ENCODE peak calls at places on chromosome 1, in six cellular contexts. One of them, this sample, is unnamed.

GRCh38 chr1:200525167-200526123 is 95.1 kb downstream of the KIF14 start:
- DNase-seq in stimulated activated CD4-positive, alpha-beta T cell treated with anti-CD3 and anti-CD28 coated beads, Interleukin-12 subunit alpha, Interleukin-12 subunit beta, amount 100 ng/mL, for 24 hours: no peak
- DNase-seq in testis: no peak
- DNase-seq in HCEC 1CT: no peak
- DNase-seq in HS-5: no peak
- DNase-seq in stimulated activated naive B cell treated with anti-CD40 and anti-IgM and Interleukin-4, amounts not matched to agents 10 μg/mL and 1 μg/mL and 100 μg/mL, for 72 hours: no peak
- DNase-seq in this sample: no peak

GRCh38 chr1:9271268-9271667 is 21.4 kb upstream of the SPSB1 start:
- DNase-seq in stimulated activated naive B cell treated with anti-CD40 and anti-IgM and Interleukin-4, amounts not matched to agents 10 μg/mL and 1 μg/mL and 100 μg/mL, for 72 hours: no peak
- DNase-seq in testis: no peak
- DNase-seq in stimulated activated CD4-positive, alpha-beta T cell treated with anti-CD3 and anti-CD28 coated beads, Interleukin-12 subunit alpha, Interleukin-12 subunit beta, amount 100 ng/mL, for 24 hours: no peak
- DNase-seq in HS-5: no peak
- DNase-seq in HCEC 1CT: no peak
- DNase-seq in this sample: no peak

GRCh38 chr1:32754282-32755097 is 51.9 kb upstream of the SYNC start:
- DNase-seq in stimulated activated naive B cell treated with anti-CD40 and anti-IgM and Interleukin-4, amounts not matched to agents 10 μg/mL and 1 μg/mL and 100 μg/mL, for 72 hours: peak; percentile 46
- DNase-seq in stimulated activated CD4-positive, alpha-beta T cell treated with anti-CD3 and anti-CD28 coated beads, Interleukin-12 subunit alpha, Interleukin-12 subunit beta, amount 100 ng/mL, for 24 hours: no peak
- DNase-seq in testis: peak; percentile 52
- DNase-seq in HCEC 1CT: no peak
- DNase-seq in HS-5: no peak
- DNase-seq in this sample: no peak

GRCh38 chr1:61742620-61743431 is 546 bp downstream of the PATJ start:
- DNase-seq in HCEC 1CT: peak; percentile 13
- DNase-seq in HS-5: no peak
- DNase-seq in stimulated activated naive B cell treated with anti-CD40 and anti-IgM and Interleukin-4, amounts not matched to agents 10 μg/mL and 1 μg/mL and 100 μg/mL, for 72 hours: no peak
- DNase-seq in testis: peak; percentile 44
- DNase-seq in stimulated activated CD4-positive, alpha-beta T cell treated with anti-CD3 and anti-CD28 coated beads, Interleukin-12 subunit alpha, Interleukin-12 subunit beta, amount 100 ng/mL, for 24 hours: no peak
- DNase-seq in this sample: no peak

GRCh38 chr1:183734600-183735036 is 70.3 kb upstream of the RGL1 start:
- DNase-seq in HS-5: no peak
- DNase-seq in HCEC 1CT: peak; percentile 54
- DNase-seq in testis: peak; percentile 77
- DNase-seq in stimulated activated CD4-positive, alpha-beta T cell treated with anti-CD3 and anti-CD28 coated beads, Interleukin-12 subunit alpha, Interleukin-12 subunit beta, amount 100 ng/mL, for 24 hours: no peak
- DNase-seq in stimulated activated naive B cell treated with anti-CD40 and anti-IgM and Interleukin-4, amounts not matched to agents 10 μg/mL and 1 μg/mL and 100 μg/mL, for 72 hours: no peak
- DNase-seq in this sample: no peak

GRCh38 chr1:204885790-204886189 is 15.1 kb downstream of the NFASC start:
- DNase-seq in HCEC 1CT: peak; percentile 15
- DNase-seq in stimulated activated naive B cell treated with anti-CD40 and anti-IgM and Interleukin-4, amounts not matched to agents 10 μg/mL and 1 μg/mL and 100 μg/mL, for 72 hours: no peak
- DNase-seq in HS-5: no peak
- DNase-seq in stimulated activated CD4-positive, alpha-beta T cell treated with anti-CD3 and anti-CD28 coated beads, Interleukin-12 subunit alpha, Interleukin-12 subunit beta, amount 100 ng/mL, for 24 hours: no peak
- DNase-seq in testis: no peak
- DNase-seq in this sample: no peak

GRCh38 chr1:54859687-54860391 is 27.2 kb downstream of the DHCR24 start:
- DNase-seq in stimulated activated naive B cell treated with anti-CD40 and anti-IgM and Interleukin-4, amounts not matched to agents 10 μg/mL and 1 μg/mL and 100 μg/mL, for 72 hours: no peak
- DNase-seq in HCEC 1CT: no peak
- DNase-seq in testis: no peak
- DNase-seq in HS-5: no peak
- DNase-seq in stimulated activated CD4-positive, alpha-beta T cell treated with anti-CD3 and anti-CD28 coated beads, Interleukin-12 subunit alpha, Interleukin-12 subunit beta, amount 100 ng/mL, for 24 hours: no peak
- DNase-seq in this sample: no peak

GRCh38 chr1:156284112-156284511 is at the start of gene TMEM79:
- DNase-seq in testis: no peak
- DNase-seq in HS-5: no peak
- DNase-seq in stimulated activated CD4-positive, alpha-beta T cell treated with anti-CD3 and anti-CD28 coated beads, Interleukin-12 subunit alpha, Interleukin-12 subunit beta, amount 100 ng/mL, for 24 hours: no peak
- DNase-seq in stimulated activated naive B cell treated with anti-CD40 and anti-IgM and Interleukin-4, amounts not matched to agents 10 μg/mL and 1 μg/mL and 100 μg/mL, for 72 hours: no peak
- DNase-seq in HCEC 1CT: no peak
- DNase-seq in this sample: no peak

GRCh38 chr1:209659909-209660308 is 7.7 kb upstream of the LAMB3 start:
- DNase-seq in stimulated activated naive B cell treated with anti-CD40 and anti-IgM and Interleukin-4, amounts not matched to agents 10 μg/mL and 1 μg/mL and 100 μg/mL, for 72 hours: no peak
- DNase-seq in stimulated activated CD4-positive, alpha-beta T cell treated with anti-CD3 and anti-CD28 coated beads, Interleukin-12 subunit alpha, Interleukin-12 subunit beta, amount 100 ng/mL, for 24 hours: no peak
- DNase-seq in HCEC 1CT: peak; percentile 66
- DNase-seq in testis: no peak
- DNase-seq in HS-5: no peak
- DNase-seq in this sample: no peak

GRCh38 chr1:244955661-244956060 is 91.3 kb upstream of the HNRNPU start:
- DNase-seq in testis: no peak
- DNase-seq in HCEC 1CT: no peak
- DNase-seq in HS-5: no peak
- DNase-seq in stimulated activated CD4-positive, alpha-beta T cell treated with anti-CD3 and anti-CD28 coated beads, Interleukin-12 subunit alpha, Interleukin-12 subunit beta, amount 100 ng/mL, for 24 hours: no peak
- DNase-seq in stimulated activated naive B cell treated with anti-CD40 and anti-IgM and Interleukin-4, amounts not matched to agents 10 μg/mL and 1 μg/mL and 100 μg/mL, for 72 hours: no peak
- DNase-seq in this sample: no peak

GRCh38 chr1:175191654-175192053 is 922 bp downstream of the KIAA0040 start:
- DNase-seq in stimulated activated CD4-positive, alpha-beta T cell treated with anti-CD3 and anti-CD28 coated beads, Interleukin-12 subunit alpha, Interleukin-12 subunit beta, amount 100 ng/mL, for 24 hours: no peak
- DNase-seq in HS-5: no peak
- DNase-seq in stimulated activated naive B cell treated with anti-CD40 and anti-IgM and Interleukin-4, amounts not matched to agents 10 μg/mL and 1 μg/mL and 100 μg/mL, for 72 hours: no peak
- DNase-seq in testis: no peak
- DNase-seq in HCEC 1CT: no peak
- DNase-seq in this sample: no peak

GRCh38 chr1:220182656-220183055 is 88.7 kb downstream of the IARS2 start:
- DNase-seq in testis: no peak
- DNase-seq in stimulated activated naive B cell treated with anti-CD40 and anti-IgM and Interleukin-4, amounts not matched to agents 10 μg/mL and 1 μg/mL and 100 μg/mL, for 72 hours: no peak
- DNase-seq in stimulated activated CD4-positive, alpha-beta T cell treated with anti-CD3 and anti-CD28 coated beads, Interleukin-12 subunit alpha, Interleukin-12 subunit beta, amount 100 ng/mL, for 24 hours: no peak
- DNase-seq in HCEC 1CT: no peak
- DNase-seq in HS-5: no peak
- DNase-seq in this sample: no peak

GRCh38 chr1:21324368-21325137 is 34.3 kb upstream of the ECE1 start:
- DNase-seq in stimulated activated naive B cell treated with anti-CD40 and anti-IgM and Interleukin-4, amounts not matched to agents 10 μg/mL and 1 μg/mL and 100 μg/mL, for 72 hours: peak; percentile 80
- DNase-seq in testis: peak; percentile 88
- DNase-seq in stimulated activated CD4-positive, alpha-beta T cell treated with anti-CD3 and anti-CD28 coated beads, Interleukin-12 subunit alpha, Interleukin-12 subunit beta, amount 100 ng/mL, for 24 hours: peak; percentile 73
- DNase-seq in HCEC 1CT: peak; percentile 80
- DNase-seq in HS-5: peak; percentile 90
- DNase-seq in this sample: peak; percentile 97

This sample was measured in HS-27A.